ENCODE peak calls at places on chromosomes 12 and 14, in seven cellular contexts. E is progenitor cell of endocrine pancreas, D is AG04449, S is psoas muscle, T is fibroblast of lung, U is body of pancreas, L is BJ. Y is an unnamed sample.

GRCh38 chr12:42568952-42569916 is 20.3 kb downstream of the PRICKLE1 start:
- DNase-seq in T (peak), D (peak), U (no peak), E (no peak), S (no peak), L (peak), Y (peak)

GRCh38 chr12:52200783-52201519 is 9.1 kb upstream of the KRT80 start:
- DNase-seq in D (no peak), U (no peak), L (no peak), S (no peak), E (no peak), T (no peak), Y (no peak)

GRCh38 chr14:49857427-49858003 is 4.9 kb upstream of the NEMF start:
- DNase-seq in S (no peak), E (no peak), T (peak), L (no peak), D (no peak), U (no peak), Y (peak)

GRCh38 chr14:69987416-69988144 is 108.4 kb downstream of the SMOC1 start:
- DNase-seq in S (no peak), D (no peak), L (no peak), U (no peak), E (no peak), T (no peak), Y (no peak)

GRCh38 chr14:74557691-74558090 is 54.3 kb downstream of the LTBP2 start:
- DNase-seq in T (no peak), S (no peak), U (no peak), E (no peak), D (no peak), L (no peak), Y (no peak)

GRCh38 chr12:119296535-119296934 is 38.0 kb upstream of the CCDC60 start:
- DNase-seq in T (no peak), E (no peak), L (no peak), U (no peak), S (no peak), D (no peak), Y (no peak)

GRCh38 chr12:111596985-111597730 is 2.0 kb downstream of the ATXN2 start:
- DNase-seq in E (no peak), U (peak), T (peak), S (peak), D (no peak), L (no peak), Y (peak)

GRCh38 chr14:101135796-101136742 is 232.5 kb upstream of the RTL1 start:
- DNase-seq in S (no peak), L (no peak), D (no peak), T (no peak), U (no peak), E (no peak), Y (no peak)

GRCh38 chr12:42744539-42745156 is 155.1 kb upstream of the PRICKLE1 start:
- DNase-seq in S (no peak), L (peak), U (no peak), E (no peak), D (no peak), T (peak), Y (peak)

GRCh38 chr12:60071759-60072191 is 475.9 kb downstream of the SLC16A7 start:
- DNase-seq in S (no peak), T (no peak), L (no peak), E (no peak), D (no peak), U (no peak), Y (no peak)

GRCh38 chr14:52327374-52328226 is 13.5 kb downstream of the PTGER2 start:
- DNase-seq in L (peak), T (no peak), E (no peak), D (no peak), S (no peak), U (no peak), Y (peak)

GRCh38 chr12:121905746-121906145 is 12.6 kb upstream of the CFAP251 start:
- DNase-seq in S (no peak), T (no peak), E (no peak), U (no peak), D (no peak), L (no peak), Y (peak)

GRCh38 chr12:42997032-42997431 is 407.5 kb upstream of the PRICKLE1 start:
- DNase-seq in U (no peak), L (no peak), D (no peak), T (no peak), E (no peak), S (no peak), Y (no peak)

GRCh38 chr12:108400060-108400459 is 60.9 kb upstream of the CMKLR1 start:
- DNase-seq in L (no peak), D (no peak), S (no peak), T (no peak), E (no peak), U (no peak), Y (no peak)

GRCh38 chr14:65533736-65534404 is 121.3 kb downstream of the FUT8 start:
- DNase-seq in L (no peak), U (no peak), D (no peak), S (no peak), T (no peak), E (no peak), Y (no peak)

GRCh38 chr14:94936411-94936892 is 166.5 kb upstream of the GSC start:
- DNase-seq in L (peak), D (no peak), E (no peak), S (peak), T (peak), U (peak), Y (no peak)

GRCh38 chr14:61698216-61698980 is 3.1 kb downstream of the HIF1A start:
- DNase-seq in T (no peak), L (no peak), U (no peak), D (no peak), S (no peak), E (no peak), Y (no peak)

GRCh38 chr14:76413962-76414665 is 38.2 kb downstream of the ESRRB start:
- DNase-seq in T (no peak), E (no peak), S (no peak), L (no peak), D (no peak), U (no peak), Y (no peak)

GRCh38 chr12:50188875-50189575 is 21.9 kb upstream of the CERS5 start:
- DNase-seq in T (no peak), U (no peak), E (no peak), S (no peak), D (no peak), L (no peak), Y (no peak)

GRCh38 chr12:89247541-89247942 is 104.8 kb downstream of the DUSP6 start:
- DNase-seq in L (peak), U (no peak), D (no peak), T (no peak), S (no peak), E (no peak), Y (no peak)

GRCh38 chr14:87994974-87995373 is 2.0 kb upstream of the GALC start:
- DNase-seq in E (no peak), T (peak), U (no peak), L (no peak), D (no peak), S (no peak), Y (no peak)

GRCh38 chr12:49615725-49616124 is 7.6 kb upstream of the PRPF40B start:
- DNase-seq in T (peak), U (no peak), D (no peak), L (peak), E (no peak), S (no peak), Y (peak)

GRCh38 chr12:75754698-75755097 is 243.3 kb upstream of the KRR1 start:
- DNase-seq in T (peak), L (no peak), U (no peak), S (no peak), E (no peak), D (no peak), Y (no peak)

GRCh38 chr14:76050797-76051392 is 65.3 kb downstream of the IFT43 start:
- DNase-seq in D (peak), S (no peak), L (peak), U (peak), T (peak), E (peak), Y (peak)

GRCh38 chr12:57218030-57218853 is 1.6 kb downstream of the NXPH4 start:
- DNase-seq in U (no peak), L (no peak), D (no peak), E (no peak), S (no peak), T (no peak), Y (peak)

GRCh38 chr14:86221755-86222154 is 691.8 kb downstream of the FLRT2 start:
- DNase-seq in U (no peak), L (no peak), D (no peak), S (no peak), T (no peak), E (no peak), Y (peak)

GRCh38 chr14:54935958-54936357 is 33.3 kb upstream of the GCH1 start:
- DNase-seq in U (no peak), T (peak), D (no peak), E (no peak), L (no peak), S (no peak), Y (no peak)

GRCh38 chr12:40145896-40146295 is 40.0 kb upstream of the SLC2A13 start:
- DNase-seq in U (no peak), E (no peak), D (no peak), S (no peak), L (no peak), T (no peak), Y (no peak)

GRCh38 chr14:52031781-52032180 is 37.1 kb downstream of the NID2 start:
- DNase-seq in E (no peak), L (no peak), D (no peak), T (peak), U (peak), S (peak), Y (peak)

GRCh38 chr12:6364037-6364360 is 11.4 kb downstream of the SCNN1A start:
- DNase-seq in U (no peak), E (no peak), L (no peak), D (no peak), T (no peak), S (peak), Y (no peak)

GRCh38 chr12:95259368-95259767 is 41.8 kb downstream of the VEZT start:
- DNase-seq in S (no peak), E (no peak), D (no peak), L (no peak), U (no peak), T (no peak), Y (no peak)

GRCh38 chr14:26323781-26324363 is 274.0 kb downstream of the NOVA1 start:
- DNase-seq in U (no peak), T (no peak), E (no peak), L (no peak), D (no peak), S (no peak), Y (no peak)

GRCh38 chr12:98582093-98582492 is 11.4 kb upstream of the SLC25A3 start:
- DNase-seq in T (peak), L (no peak), U (no peak), E (no peak), D (no peak), S (no peak), Y (peak)

GRCh38 chr12:132342322-132342721 is 12.9 kb upstream of the GALNT9 start:
- DNase-seq in T (no peak), E (no peak), U (no peak), D (no peak), L (no peak), S (no peak), Y (no peak)
- TF ChIP-seq CTCF in T (no peak), E (peak), U (peak), D (peak), L (peak), S (no peak), Y (peak)

DNA sequence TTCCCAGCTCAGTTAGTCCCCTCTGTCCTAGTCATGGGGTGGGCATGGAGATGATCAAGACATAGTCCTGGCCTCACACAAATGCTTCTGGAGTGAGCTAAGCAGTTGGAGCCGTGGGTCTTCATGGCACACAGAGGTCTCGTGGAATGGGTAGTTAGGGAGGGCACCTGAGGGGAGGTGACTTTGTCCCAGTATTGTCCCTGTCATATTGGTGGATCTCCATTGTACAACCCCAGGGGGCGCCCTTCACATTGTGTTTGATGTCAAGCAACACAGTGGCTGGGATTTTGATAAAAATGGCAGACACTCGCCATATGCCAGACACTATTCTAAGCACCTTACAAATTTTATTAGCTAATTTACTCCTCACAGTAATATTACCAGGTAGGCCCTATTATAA is 175.4 kb upstream of the LHX5 start:
- DNase-seq in L (no peak), T (no peak), E (no peak), S (no peak), D (no peak), U (no peak), Y (no peak)
- TF ChIP-seq CTCF in L (no peak), T (no peak), E (peak), S (no peak), D (peak), U (no peak), Y (peak)

GRCh38 chr14:104293851-104294627 is 155.7 kb downstream of the KIF26A start:
- DNase-seq in L (no peak), S (no peak), E (no peak), U (no peak), T (no peak), D (no peak), Y (no peak)
- TF ChIP-seq CTCF in L (no peak), S (peak), E (peak), U (no peak), T (no peak), D (no peak), Y (peak)

DNA sequence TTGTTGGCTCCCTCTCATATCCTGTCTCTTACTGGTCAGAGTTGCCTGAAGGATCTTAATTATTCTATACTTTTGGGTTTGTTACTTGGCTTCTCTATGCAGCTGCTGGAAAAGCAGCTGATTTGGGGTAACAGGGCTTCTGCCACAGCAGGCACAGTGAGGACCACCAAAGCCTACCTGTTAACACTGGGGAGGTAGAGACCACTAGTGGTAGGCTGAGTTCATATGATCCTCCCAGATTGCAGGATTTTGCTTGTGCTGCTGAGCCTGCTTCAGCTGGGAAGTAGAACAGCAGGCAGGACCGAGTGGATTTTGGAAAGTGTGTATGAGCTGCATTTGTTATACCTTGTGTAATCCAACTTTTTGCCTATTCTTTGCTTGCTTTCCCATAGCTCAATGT is 34.1 kb downstream of the RCOR1 start:
- DNase-seq in S (no peak), D (no peak), T (no peak), U (no peak), E (no peak), L (no peak), Y (no peak)
- TF ChIP-seq CTCF in S (no peak), D (no peak), T (no peak), U (no peak), E (no peak), L (no peak), Y (no peak)

DNA sequence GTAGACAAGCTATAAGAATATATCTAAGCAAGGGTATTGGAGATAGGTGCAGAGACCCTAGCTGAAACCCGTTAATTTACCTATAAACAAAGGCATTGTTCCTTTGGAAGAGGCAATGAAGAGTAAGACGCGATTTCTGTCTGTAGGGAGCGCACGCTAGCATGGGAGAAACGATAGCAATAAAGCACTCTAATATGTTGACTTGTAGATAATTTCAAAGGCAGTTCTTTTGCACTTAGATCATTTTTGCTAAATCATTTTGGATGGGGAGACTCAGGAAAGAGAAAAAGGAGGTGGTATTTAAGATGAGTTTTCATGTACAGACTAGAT is 648 bp downstream of the CCDC77 start:
- DNase-seq in E (no peak), U (no peak), D (no peak), T (peak), L (no peak), S (no peak), Y (peak)
- TF ChIP-seq CTCF in E (peak), U (no peak), D (peak), T (peak), L (peak), S (no peak), Y (no peak)

GRCh38 chr14:56371737-56372136 is 207.9 kb upstream of the TMEM260 start:
- DNase-seq in E (no peak), T (no peak), U (no peak), S (no peak), D (no peak), L (no peak), Y (no peak)
- TF ChIP-seq CTCF in E (no peak), T (no peak), U (no peak), S (no peak), D (no peak), L (no peak), Y (no peak)

DNA sequence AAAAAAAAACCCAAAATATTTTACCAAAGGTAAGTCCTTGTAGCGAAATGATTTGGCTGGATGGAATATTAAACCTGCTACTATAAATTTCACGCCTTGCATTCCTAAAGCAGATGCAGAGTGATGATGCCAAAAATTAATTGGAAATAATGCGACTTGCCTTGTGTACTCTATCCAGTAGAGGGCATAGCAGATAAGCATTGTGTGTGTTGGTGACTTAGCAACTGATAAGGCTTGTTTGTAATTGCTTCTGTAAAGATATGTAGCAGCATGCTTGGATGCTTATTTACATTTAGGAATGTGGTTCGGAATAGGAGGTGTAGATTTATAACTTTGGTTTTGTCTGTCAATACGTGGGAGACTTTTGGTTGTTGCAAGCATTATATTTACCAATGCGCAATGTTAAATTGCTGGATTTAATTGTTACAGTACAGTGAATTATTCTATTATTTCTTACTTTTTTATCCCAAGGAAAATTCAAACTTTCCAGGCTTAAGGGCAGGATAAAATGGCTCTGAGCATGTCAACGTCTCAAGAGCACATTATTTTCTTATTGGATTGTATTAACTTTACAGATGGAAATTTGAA is 80.5 kb downstream of the TMEM260 start:
- DNase-seq in U (no peak), S (no peak), L (no peak), T (peak), D (peak), E (no peak), Y (peak)
- TF ChIP-seq CTCF in U (peak), S (peak), L (peak), T (peak), D (peak), E (peak), Y (peak)

GRCh38 chr12:106127289-106128126 is 11.2 kb downstream of the NUAK1 start:
- DNase-seq in L (no peak), T (no peak), D (no peak), U (no peak), E (no peak), S (no peak), Y (no peak)
- TF ChIP-seq CTCF in L (peak), T (peak), D (no peak), U (no peak), E (no peak), S (no peak), Y (peak)